ENCODE peak calls at places on chromosomes 7 and 10, in eight cellular contexts. I is mammary epithelial cell, Q is GM23248, L is fibroblast of lung, F is neuronal stem cell, K is hepatocyte, U is IMR-90, V is mesendoderm. C is an unnamed sample.

GRCh38 chr7:7595451-7595850 is 28.8 kb downstream of the MIOS start:
- DNase-seq in I (peak), Q (peak), L (peak), F (no peak), K (peak), U (peak), V (no peak), C (no peak)

GRCh38 chr10:71840177-71840711 is 10.8 kb downstream of the PSAP start:
- DNase-seq in I (peak), Q (peak), L (peak), F (peak), K (peak), U (peak), V (peak), C (peak)

GRCh38 chr10:91549296-91549695 is 83.6 kb downstream of the PPP1R3C start:
- DNase-seq in I (peak), Q (peak), L (peak), F (no peak), K (no peak), U (no peak), V (no peak), C (no peak)

GRCh38 chr10:51109821-51110533 is 35.7 kb downstream of the PRKG1 start:
- DNase-seq in I (peak), Q (peak), L (peak), F (no peak), K (no peak), U (peak), V (no peak), C (no peak)

GRCh38 chr10:27504897-27505457 is 873 bp downstream of the RAB18 start:
- DNase-seq in I (peak), Q (peak), L (peak), F (no peak), K (peak), U (peak), V (peak), C (no peak)

GRCh38 chr7:105963038-105963667 is at the start of gene CDHR3:
- DNase-seq in I (no peak), Q (no peak), L (no peak), F (no peak), K (peak), U (no peak), V (peak), C (no peak)

GRCh38 chr7:1914321-1914720 is 244.2 kb downstream of the ELFN1 start:
- DNase-seq in I (no peak), Q (no peak), L (no peak), F (no peak), K (no peak), U (no peak), V (no peak), C (no peak)

GRCh38 chr7:73526892-73527821 is 5.1 kb upstream of the BAZ1B start:
- DNase-seq in I (no peak), Q (no peak), L (no peak), F (no peak), K (no peak), U (no peak), V (peak), C (peak)

GRCh38 chr7:123538189-123538714 is 3.9 kb upstream of the IQUB start:
- DNase-seq in I (peak), Q (peak), L (peak), F (no peak), K (peak), U (peak), V (peak), C (no peak)

GRCh38 chr7:82044497-82045080 is 274.7 kb upstream of the HGF start:
- DNase-seq in I (peak), Q (peak), L (peak), F (peak), K (peak), U (peak), V (peak), C (peak)

GRCh38 chr10:124943301-124944092 is 1.6 kb downstream of the ZRANB1 start:
- DNase-seq in I (peak), Q (peak), L (peak), F (no peak), K (no peak), U (peak), V (no peak), C (no peak)

GRCh38 chr10:95266674-95267095 is 24.1 kb downstream of the PDLIM1 start:
- DNase-seq in I (peak), Q (peak), L (peak), F (peak), K (peak), U (peak), V (peak), C (peak)

GRCh38 chr7:107355616-107356015 is 114.2 kb upstream of the GPR22 start:
- DNase-seq in I (peak), Q (peak), L (peak), F (no peak), K (no peak), U (peak), V (no peak), C (no peak)

GRCh38 chr10:78162867-78163266 is 129.2 kb downstream of the RPS24 start:
- DNase-seq in I (peak), Q (peak), L (peak), F (no peak), K (no peak), U (peak), V (no peak), C (no peak)

GRCh38 chr7:82204694-82205093 is 238.9 kb downstream of the CACNA2D1 start:
- DNase-seq in I (peak), Q (peak), L (peak), F (no peak), K (no peak), U (peak), V (no peak), C (no peak)

GRCh38 chr10:62996925-62997324 is 136.2 kb upstream of the NRBF2 start:
- DNase-seq in I (no peak), Q (no peak), L (peak), F (no peak), K (peak), U (no peak), V (no peak), C (no peak)

GRCh38 chr10:62992145-62992721 is 140.9 kb upstream of the NRBF2 start:
- DNase-seq in I (peak), Q (peak), L (peak), F (no peak), K (no peak), U (peak), V (no peak), C (no peak)

GRCh38 chr10:62990126-62990525 is 143.0 kb upstream of the NRBF2 start:
- DNase-seq in I (peak), Q (peak), L (no peak), F (no peak), K (no peak), U (no peak), V (no peak), C (no peak)

GRCh38 chr10:62993121-62993520 is 140.0 kb upstream of the NRBF2 start:
- DNase-seq in I (peak), Q (peak), L (peak), F (no peak), K (no peak), U (no peak), V (no peak), C (no peak)
- H3K4me2 ChIP-seq in I (peak), Q (no peak), L (no peak), F (no peak), K (no peak), U (no peak), V (no peak), C (no peak)

GRCh38 chr7:92735707-92736106 is 100.7 kb downstream of the CDK6 start:
- DNase-seq in I (no peak), Q (peak), L (peak), F (no peak), K (no peak), U (peak), V (no peak), C (no peak)
- H3K4me2 ChIP-seq in I (no peak), Q (peak), L (no peak), F (no peak), K (no peak), U (no peak), V (no peak), C (no peak)

DNA sequence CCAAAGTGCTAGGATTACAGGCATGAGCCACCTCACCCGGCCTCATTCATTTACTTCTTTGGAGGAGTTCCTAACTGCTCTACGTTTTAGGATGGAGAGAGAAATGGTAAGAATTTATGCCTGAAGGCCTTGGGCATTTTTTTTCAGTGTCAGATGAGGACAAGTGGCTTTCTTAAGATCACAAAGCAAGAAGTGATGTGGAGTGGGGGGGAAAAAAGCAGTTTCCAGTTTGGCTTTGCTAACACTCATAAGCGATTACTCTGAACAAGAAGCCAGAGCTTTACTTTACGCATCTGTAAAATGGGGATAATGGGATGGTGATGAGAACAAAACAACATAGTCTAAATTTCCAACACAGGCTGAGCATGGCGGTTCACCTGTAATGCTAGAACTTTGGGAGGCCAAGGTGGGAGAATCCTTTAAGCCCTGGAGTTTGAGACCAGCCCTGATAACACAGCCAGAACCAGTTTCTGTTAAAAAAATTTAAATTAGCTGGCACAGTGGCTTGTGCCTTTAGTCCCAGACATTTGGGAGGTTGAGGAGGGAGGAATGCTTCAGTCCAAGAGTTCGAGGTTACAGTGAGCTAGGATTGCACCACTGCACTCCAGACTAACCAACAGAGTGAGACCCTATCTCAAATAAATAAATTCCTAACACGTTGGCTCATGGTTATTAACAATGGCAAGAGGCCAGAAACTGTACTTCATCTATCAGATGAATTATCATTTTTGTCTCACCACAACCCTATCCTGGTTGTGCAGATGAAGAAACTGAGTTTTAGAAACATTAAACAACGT is 2.4 kb upstream of the PPIA start:
- DNase-seq in I (no peak), Q (no peak), L (peak), F (no peak), K (no peak), U (peak), V (peak), C (no peak)
- H3K4me2 ChIP-seq in I (no peak), Q (no peak), L (no peak), F (no peak), K (no peak), U (no peak), V (no peak), C (no peak)

GRCh38 chr7:87047-87446 is 105.3 kb upstream of the FAM20C start:
- DNase-seq in I (no peak), Q (no peak), L (peak), F (no peak), K (peak), U (no peak), V (no peak), C (no peak)

GRCh38 chr7:90111-91063 is 102.0 kb upstream of the FAM20C start:
- DNase-seq in I (peak), Q (peak), L (peak), F (no peak), K (peak), U (peak), V (no peak), C (no peak)

GRCh38 chr7:88095-88926 is 104.1 kb upstream of the FAM20C start:
- DNase-seq in I (no peak), Q (no peak), L (no peak), F (no peak), K (peak), U (no peak), V (peak), C (peak)

GRCh38 chr7:87671-88070 is 104.7 kb upstream of the FAM20C start:
- DNase-seq in I (no peak), Q (no peak), L (no peak), F (no peak), K (peak), U (no peak), V (no peak), C (no peak)

DNA sequence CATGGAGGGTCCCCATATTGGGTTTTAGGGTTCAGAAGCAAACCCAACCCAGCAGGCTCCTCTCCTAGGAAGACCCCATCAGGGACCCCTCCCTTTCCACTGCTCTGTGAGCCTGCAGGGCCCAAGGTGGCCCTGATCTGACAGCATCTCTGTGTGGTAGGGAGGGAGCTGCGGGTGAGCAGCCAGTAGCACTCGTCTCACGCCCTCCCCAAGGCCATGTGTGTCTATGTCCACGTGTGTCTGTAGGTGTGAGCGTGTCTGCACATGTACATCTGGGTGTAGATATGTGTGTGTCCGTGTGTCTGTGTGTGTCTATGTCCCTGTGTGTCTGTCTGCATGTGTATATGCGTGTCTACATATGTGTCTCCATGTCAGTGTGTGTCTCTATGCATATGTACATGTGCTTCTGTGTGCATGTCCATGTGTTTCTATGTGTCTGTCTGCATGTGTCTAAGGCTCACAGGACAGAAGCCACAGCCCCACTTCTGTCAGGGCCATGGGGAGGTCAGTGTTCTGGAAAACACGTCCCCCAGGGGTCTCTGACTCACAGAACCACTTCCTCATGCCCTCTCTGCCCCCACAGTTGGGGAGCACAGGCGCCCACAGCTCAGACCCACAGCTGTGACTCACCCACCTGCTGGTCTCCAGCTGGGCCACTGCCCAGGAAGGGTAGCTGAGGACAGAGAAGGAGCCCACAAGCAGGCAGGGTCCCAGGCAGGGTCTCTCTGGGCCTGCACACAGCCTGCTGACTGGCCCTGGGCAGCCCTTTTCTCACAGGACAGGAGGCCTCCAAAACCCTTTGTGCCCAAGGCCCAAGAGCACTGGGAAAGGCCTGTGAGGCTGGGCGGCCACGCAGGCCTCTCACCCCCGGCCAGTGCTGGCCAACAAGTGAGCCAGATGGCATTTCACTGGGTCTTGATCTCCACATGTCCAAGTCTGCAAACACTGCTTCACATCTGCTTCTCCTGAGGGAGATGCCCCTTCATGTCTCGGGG is 103.1 kb upstream of the FAM20C start:
- DNase-seq in I (peak), Q (peak), L (peak), F (no peak), K (peak), U (peak), V (no peak), C (no peak)
- H3K4me2 ChIP-seq in I (peak), Q (peak), L (no peak), F (no peak), K (peak), U (peak), V (no peak), C (no peak)

GRCh38 chr7:151374139-151374538 is 32.5 kb downstream of the NUB1 start:
- DNase-seq in I (no peak), Q (no peak), L (no peak), F (no peak), K (no peak), U (no peak), V (no peak), C (no peak)
- H3K4me2 ChIP-seq in I (no peak), Q (no peak), L (no peak), F (no peak), K (no peak), U (no peak), V (no peak), C (no peak)

DNA sequence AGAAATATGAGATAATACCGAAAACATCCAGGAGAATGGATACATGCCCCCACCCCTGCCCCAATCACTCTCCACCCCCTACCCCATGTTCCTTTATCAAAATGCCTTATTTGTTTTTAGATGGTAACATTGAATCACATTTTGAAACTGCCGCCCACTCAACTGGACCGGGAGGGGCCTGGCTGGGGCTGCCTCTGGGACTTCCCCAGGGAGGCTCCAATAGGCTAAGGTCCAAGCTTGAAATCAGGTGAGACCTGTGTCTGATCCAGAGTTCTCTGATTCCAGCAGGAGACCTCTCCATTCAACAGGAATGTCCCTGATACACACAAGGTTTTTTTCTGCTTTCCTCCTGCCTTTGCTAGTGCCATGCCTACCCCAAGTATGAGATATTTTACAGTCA is 43.8 kb upstream of the ACSL5 start:
- DNase-seq in I (no peak), Q (no peak), L (no peak), F (no peak), K (peak), U (no peak), V (no peak), C (no peak)
- H3K4me2 ChIP-seq in I (no peak), Q (no peak), L (no peak), F (no peak), K (no peak), U (no peak), V (no peak), C (no peak)

DNA sequence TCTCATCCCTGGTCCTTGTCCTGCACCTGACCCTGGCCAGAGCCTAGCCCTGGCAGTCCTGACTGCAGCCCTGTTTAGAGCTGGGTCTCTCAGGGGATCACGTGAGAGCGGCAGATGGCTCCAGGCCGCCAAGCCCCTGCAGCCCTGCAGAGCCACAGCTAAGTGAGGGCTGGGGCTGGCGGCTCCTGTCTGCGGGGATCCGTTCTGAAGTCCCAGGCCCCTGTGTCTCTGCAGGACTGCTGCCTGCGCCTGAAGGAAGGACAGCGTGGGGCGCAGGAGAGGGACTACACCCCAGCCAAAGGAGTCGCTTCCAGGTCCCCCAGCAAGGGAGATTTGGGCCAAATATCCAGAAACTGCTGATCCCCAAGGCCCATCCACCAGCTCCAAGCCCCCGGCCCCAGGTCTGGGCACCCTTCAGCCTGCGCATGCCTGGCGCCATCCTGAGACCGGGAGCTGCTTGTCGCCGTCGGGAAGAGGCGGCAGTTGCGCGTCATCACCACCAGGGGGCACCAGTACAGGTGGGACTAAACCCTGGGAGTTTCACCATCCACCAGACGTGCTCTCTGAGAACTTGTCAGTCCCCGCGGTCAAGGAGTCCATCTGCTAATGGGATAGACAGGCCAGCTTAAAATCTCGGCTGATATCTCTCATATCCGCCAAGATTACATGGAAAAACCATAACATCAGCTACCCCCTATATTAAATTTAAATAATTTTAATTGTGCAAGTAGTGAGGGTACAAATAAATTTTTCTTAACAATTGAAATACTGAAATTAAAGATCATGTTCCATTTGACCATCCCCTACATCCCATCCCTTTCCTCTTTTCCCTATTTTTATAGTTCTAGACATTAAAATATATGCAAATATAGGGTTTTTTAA is 25.1 kb upstream of the GHRHR start:
- DNase-seq in I (peak), Q (peak), L (peak), F (peak), K (peak), U (peak), V (peak), C (peak)
- H3K4me2 ChIP-seq in I (no peak), Q (no peak), L (peak), F (peak), K (peak), U (peak), V (peak), C (peak)

DNA sequence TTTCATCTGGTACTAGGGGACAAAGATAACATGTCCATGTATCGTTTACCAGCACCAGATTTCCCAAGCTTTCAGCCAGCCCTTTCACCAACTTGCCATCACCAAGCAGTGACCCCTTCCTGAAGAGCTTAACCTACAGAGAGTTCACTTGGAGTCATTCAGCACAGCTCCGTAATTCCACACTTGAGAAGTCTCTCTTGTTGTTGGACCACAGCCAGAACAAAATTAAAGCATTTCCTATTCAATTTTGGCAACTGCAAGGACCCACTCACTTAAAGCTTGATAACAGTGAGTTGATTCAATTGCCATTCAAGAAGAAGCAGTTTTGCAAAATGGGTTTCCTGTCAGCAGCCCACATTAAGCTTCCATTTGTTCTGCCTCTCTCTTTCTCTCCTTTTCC is 88.5 kb upstream of the LRRTM3 start:
- DNase-seq in I (no peak), Q (no peak), L (peak), F (no peak), K (no peak), U (no peak), V (no peak), C (no peak)
- H3K4me2 ChIP-seq in I (no peak), Q (no peak), L (no peak), F (no peak), K (no peak), U (no peak), V (no peak), C (no peak)